ENCODE peak calls at places on chromosomes 7 and 10, in ten cellular contexts. One of them, this sample, is unnamed.

GRCh38 chr10:125843603-125844329 is 20.4 kb downstream of the BCCIP start:
- DNase-seq in left ventricle myocardium inferior: no peak
- DNase-seq in neural progenitor cell: no peak
- DNase-seq in psoas muscle: no peak
- DNase-seq in PC-3: no peak
- DNase-seq in HCT116: no peak
- DNase-seq in mammary epithelial cell: no peak
- DNase-seq in fibroblast of lung: peak; percentile 34
- DNase-seq in breast epithelium: no peak
- DNase-seq in endodermal cell: no peak
- DNase-seq in this sample: no peak

GRCh38 chr10:4533626-4534025 is 292.4 kb upstream of the AKR1E2 start:
- DNase-seq in PC-3: no peak
- DNase-seq in breast epithelium: no peak
- DNase-seq in endodermal cell: no peak
- DNase-seq in neural progenitor cell: no peak
- DNase-seq in mammary epithelial cell: peak; percentile 79
- DNase-seq in left ventricle myocardium inferior: no peak
- DNase-seq in psoas muscle: no peak
- DNase-seq in HCT116: no peak
- DNase-seq in fibroblast of lung: no peak
- DNase-seq in this sample: no peak

GRCh38 chr7:116316838-116317612 is 106.7 kb downstream of the TES start:
- DNase-seq in left ventricle myocardium inferior: peak; percentile 18
- DNase-seq in HCT116: peak; percentile 99
- DNase-seq in breast epithelium: no peak
- DNase-seq in fibroblast of lung: peak; percentile 100
- DNase-seq in endodermal cell: peak; percentile 53
- DNase-seq in psoas muscle: peak; percentile 16
- DNase-seq in mammary epithelial cell: peak; percentile 100
- DNase-seq in PC-3: peak; percentile 98
- DNase-seq in neural progenitor cell: peak; percentile 54
- DNase-seq in this sample: no peak

GRCh38 chr10:101932182-101932581 is 88.6 kb upstream of the KCNIP2 start:
- DNase-seq in breast epithelium: no peak
- DNase-seq in fibroblast of lung: no peak
- DNase-seq in psoas muscle: no peak
- DNase-seq in mammary epithelial cell: no peak
- DNase-seq in endodermal cell: no peak
- DNase-seq in HCT116: no peak
- DNase-seq in PC-3: no peak
- DNase-seq in left ventricle myocardium inferior: no peak
- DNase-seq in neural progenitor cell: no peak
- DNase-seq in this sample: no peak

GRCh38 chr10:69089638-69090599 is 2.0 kb downstream of the SRGN start:
- DNase-seq in breast epithelium: no peak
- DNase-seq in HCT116: no peak
- DNase-seq in left ventricle myocardium inferior: no peak
- DNase-seq in psoas muscle: no peak
- DNase-seq in fibroblast of lung: peak; percentile 57
- DNase-seq in PC-3: peak; percentile 63
- DNase-seq in endodermal cell: no peak
- DNase-seq in neural progenitor cell: no peak
- DNase-seq in mammary epithelial cell: no peak
- DNase-seq in this sample: no peak

GRCh38 chr10:93722550-93722949 is 20.2 kb upstream of the FRA10AC1 start:
- DNase-seq in breast epithelium: no peak
- DNase-seq in left ventricle myocardium inferior: no peak
- DNase-seq in HCT116: no peak
- DNase-seq in neural progenitor cell: no peak
- DNase-seq in fibroblast of lung: no peak
- DNase-seq in psoas muscle: no peak
- DNase-seq in PC-3: peak; percentile 70
- DNase-seq in mammary epithelial cell: peak; percentile 43
- DNase-seq in endodermal cell: no peak
- DNase-seq in this sample: no peak

GRCh38 chr7:91565499-91566331 is 301.5 kb downstream of the FZD1 start:
- DNase-seq in endodermal cell: no peak
- DNase-seq in mammary epithelial cell: no peak
- DNase-seq in PC-3: no peak
- DNase-seq in fibroblast of lung: peak; percentile 63
- DNase-seq in left ventricle myocardium inferior: no peak
- DNase-seq in HCT116: no peak
- DNase-seq in psoas muscle: peak; percentile 23
- DNase-seq in breast epithelium: peak; percentile 68
- DNase-seq in neural progenitor cell: no peak
- DNase-seq in this sample: peak; percentile 62

GRCh38 chr7:136870799-136871487 is 2.5 kb downstream of the CHRM2 start:
- DNase-seq in endodermal cell: peak; percentile 67
- DNase-seq in left ventricle myocardium inferior: peak; percentile 23
- DNase-seq in neural progenitor cell: peak; percentile 54
- DNase-seq in PC-3: no peak
- DNase-seq in psoas muscle: peak; percentile 11
- DNase-seq in HCT116: no peak
- DNase-seq in fibroblast of lung: peak; percentile 29
- DNase-seq in breast epithelium: no peak
- DNase-seq in mammary epithelial cell: no peak
- DNase-seq in this sample: no peak

GRCh38 chr10:61902448-61903183 is 1.1 kb downstream of the ARID5B start:
- DNase-seq in breast epithelium: peak; percentile 55
- DNase-seq in psoas muscle: no peak
- DNase-seq in left ventricle myocardium inferior: peak; percentile 18
- DNase-seq in fibroblast of lung: peak; percentile 71
- DNase-seq in neural progenitor cell: peak; percentile 65
- DNase-seq in HCT116: peak; percentile 51
- DNase-seq in PC-3: peak; percentile 95
- DNase-seq in mammary epithelial cell: peak; percentile 75
- DNase-seq in endodermal cell: peak; percentile 60
- DNase-seq in this sample: peak; percentile 89

GRCh38 chr10:99621454-99622246 is 1.4 kb upstream of the SLC25A28 start:
- DNase-seq in neural progenitor cell: no peak
- DNase-seq in HCT116: no peak
- DNase-seq in mammary epithelial cell: peak; percentile 94
- DNase-seq in breast epithelium: no peak
- DNase-seq in PC-3: no peak
- DNase-seq in left ventricle myocardium inferior: no peak
- DNase-seq in fibroblast of lung: no peak
- DNase-seq in psoas muscle: no peak
- DNase-seq in endodermal cell: no peak
- DNase-seq in this sample: no peak

GRCh38 chr10:91643700-91644099 is 10.8 kb upstream of the PPP1R3C start:
- DNase-seq in fibroblast of lung: no peak
- DNase-seq in HCT116: no peak
- DNase-seq in neural progenitor cell: peak; percentile 29
- DNase-seq in PC-3: peak; percentile 63
- DNase-seq in left ventricle myocardium inferior: no peak
- DNase-seq in psoas muscle: no peak
- DNase-seq in endodermal cell: peak; percentile 80
- DNase-seq in breast epithelium: no peak
- DNase-seq in mammary epithelial cell: peak; percentile 37
- DNase-seq in this sample: no peak

GRCh38 chr7:32256376-32256775 is 186.2 kb upstream of the PDE1C start:
- DNase-seq in left ventricle myocardium inferior: no peak
- DNase-seq in PC-3: no peak
- DNase-seq in psoas muscle: no peak
- DNase-seq in endodermal cell: no peak
- DNase-seq in fibroblast of lung: no peak
- DNase-seq in neural progenitor cell: no peak
- DNase-seq in breast epithelium: no peak
- DNase-seq in HCT116: no peak
- DNase-seq in mammary epithelial cell: no peak
- DNase-seq in this sample: no peak

GRCh38 chr10:132820056-132820455 is 34.1 kb upstream of the NKX6-2 start:
- DNase-seq in fibroblast of lung: no peak
- DNase-seq in left ventricle myocardium inferior: no peak
- DNase-seq in endodermal cell: peak; percentile 23
- DNase-seq in neural progenitor cell: no peak
- DNase-seq in HCT116: no peak
- DNase-seq in psoas muscle: no peak
- DNase-seq in PC-3: no peak
- DNase-seq in breast epithelium: no peak
- DNase-seq in mammary epithelial cell: no peak
- DNase-seq in this sample: no peak
- H3K36me3 ChIP-seq in fibroblast of lung: no peaks in the 10 kb centered on the region
- H3K36me3 ChIP-seq in left ventricle myocardium inferior: no peaks in the 10 kb centered on the region
- H3K36me3 ChIP-seq in endodermal cell: no peaks in the 10 kb centered on the region
- H3K36me3 ChIP-seq in neural progenitor cell: no peaks in the 10 kb centered on the region
- H3K36me3 ChIP-seq in HCT116: no peaks in the 10 kb centered on the region
- H3K36me3 ChIP-seq in psoas muscle: peaks cover 10% of the 10 kb centered on the region
- H3K36me3 ChIP-seq in PC-3: no peaks in the 10 kb centered on the region
- H3K36me3 ChIP-seq in breast epithelium: no peaks in the 10 kb centered on the region
- H3K36me3 ChIP-seq in mammary epithelial cell: no peaks in the 10 kb centered on the region
- H3K36me3 ChIP-seq in this sample: no peaks in the 10 kb centered on the region

GRCh38 chr10:79405221-79405994 is 40.0 kb downstream of the ZCCHC24 start:
- DNase-seq in HCT116: no peak
- DNase-seq in endodermal cell: peak; percentile 44
- DNase-seq in neural progenitor cell: no peak
- DNase-seq in fibroblast of lung: no peak
- DNase-seq in psoas muscle: no peak
- DNase-seq in mammary epithelial cell: no peak
- DNase-seq in breast epithelium: peak; percentile 51
- DNase-seq in left ventricle myocardium inferior: no peak
- DNase-seq in PC-3: no peak
- DNase-seq in this sample: peak; percentile 56
- H3K4me1 ChIP-seq in HCT116: no peaks in the 10 kb centered on the region
- H3K4me1 ChIP-seq in endodermal cell: peaks cover 9% of the 10 kb centered on the region
- H3K4me1 ChIP-seq in neural progenitor cell: peaks cover 32% of the 10 kb centered on the region
- H3K4me1 ChIP-seq in fibroblast of lung: peaks cover 75% of the 10 kb centered on the region
- H3K4me1 ChIP-seq in psoas muscle: peaks cover 100% of the 10 kb centered on the region
- H3K4me1 ChIP-seq in mammary epithelial cell: peaks cover 17% of the 10 kb centered on the region
- H3K4me1 ChIP-seq in breast epithelium: peaks cover 49% of the 10 kb centered on the region
- H3K4me1 ChIP-seq in left ventricle myocardium inferior: no peaks in the 10 kb centered on the region
- H3K4me1 ChIP-seq in PC-3: peaks cover 28% of the 10 kb centered on the region
- H3K4me1 ChIP-seq in this sample: peaks cover 72% of the 10 kb centered on the region

DNA sequence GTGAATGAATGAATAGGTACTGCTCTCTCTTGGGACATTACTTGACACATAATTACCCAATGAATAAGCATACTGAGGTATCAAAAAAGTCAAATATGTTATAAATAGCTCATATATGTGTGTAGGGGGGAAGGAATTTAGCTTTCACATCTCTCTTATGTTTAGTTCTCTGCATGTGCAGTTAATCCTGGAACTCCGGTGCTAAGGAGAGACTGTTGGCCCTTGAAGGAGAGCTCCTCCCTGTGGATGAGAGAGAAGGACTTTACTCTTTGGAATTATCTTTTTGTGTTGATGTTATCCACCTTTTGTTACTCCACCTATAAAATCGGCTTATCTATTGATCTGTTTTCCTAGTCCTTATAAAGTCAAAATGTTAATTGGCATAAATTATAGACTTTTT is 1.2 kb downstream of the CFTR start:
- DNase-seq in mammary epithelial cell: no peak
- DNase-seq in breast epithelium: no peak
- DNase-seq in PC-3: no peak
- DNase-seq in left ventricle myocardium inferior: no peak
- DNase-seq in endodermal cell: no peak
- DNase-seq in fibroblast of lung: no peak
- DNase-seq in psoas muscle: no peak
- DNase-seq in neural progenitor cell: peak; percentile 33
- DNase-seq in HCT116: no peak
- DNase-seq in this sample: no peak
- TF ChIP-seq CTCF in mammary epithelial cell: no peak
- TF ChIP-seq CTCF in breast epithelium: no peak
- TF ChIP-seq CTCF in PC-3: peak; percentile 27
- TF ChIP-seq CTCF in left ventricle myocardium inferior: peak; percentile 38
- TF ChIP-seq CTCF in endodermal cell: peak; percentile 47
- TF ChIP-seq CTCF in fibroblast of lung: peak; percentile 16
- TF ChIP-seq CTCF in psoas muscle: no peak
- TF ChIP-seq CTCF in neural progenitor cell: peak; percentile 37
- TF ChIP-seq CTCF in HCT116: peak; percentile 8
- TF ChIP-seq CTCF in this sample: no peak

GRCh38 chr7:1402110-1402790 is 57.0 kb downstream of the MICALL2 start:
- DNase-seq in endodermal cell: no peak
- DNase-seq in psoas muscle: peak; percentile 4
- DNase-seq in left ventricle myocardium inferior: no peak
- DNase-seq in neural progenitor cell: no peak
- DNase-seq in mammary epithelial cell: no peak
- DNase-seq in HCT116: no peak
- DNase-seq in fibroblast of lung: no peak
- DNase-seq in breast epithelium: no peak
- DNase-seq in PC-3: no peak
- DNase-seq in this sample: no peak
- H3K36me3 ChIP-seq in endodermal cell: no peaks in the 10 kb centered on the region
- H3K36me3 ChIP-seq in psoas muscle: no peaks in the 10 kb centered on the region
- H3K36me3 ChIP-seq in left ventricle myocardium inferior: no peaks in the 10 kb centered on the region
- H3K36me3 ChIP-seq in neural progenitor cell: no peaks in the 10 kb centered on the region
- H3K36me3 ChIP-seq in mammary epithelial cell: no peaks in the 10 kb centered on the region
- H3K36me3 ChIP-seq in HCT116: no peaks in the 10 kb centered on the region
- H3K36me3 ChIP-seq in fibroblast of lung: no peaks in the 10 kb centered on the region
- H3K36me3 ChIP-seq in breast epithelium: no peaks in the 10 kb centered on the region
- H3K36me3 ChIP-seq in PC-3: no peaks in the 10 kb centered on the region
- H3K36me3 ChIP-seq in this sample: no peaks in the 10 kb centered on the region

GRCh38 chr7:1569016-1569415 is 816 bp downstream of the PSMG3 start:
- DNase-seq in psoas muscle: no peak
- DNase-seq in mammary epithelial cell: peak; percentile 36
- DNase-seq in HCT116: no peak
- DNase-seq in endodermal cell: no peak
- DNase-seq in neural progenitor cell: no peak
- DNase-seq in PC-3: peak; percentile 62
- DNase-seq in left ventricle myocardium inferior: no peak
- DNase-seq in breast epithelium: no peak
- DNase-seq in fibroblast of lung: peak; percentile 68
- DNase-seq in this sample: no peak
- H3K4me1 ChIP-seq in psoas muscle: peaks cover 34% of the 10 kb centered on the region
- H3K4me1 ChIP-seq in mammary epithelial cell: peaks cover 32% of the 10 kb centered on the region
- H3K4me1 ChIP-seq in HCT116: peaks cover 47% of the 10 kb centered on the region
- H3K4me1 ChIP-seq in endodermal cell: peaks cover 4% of the 10 kb centered on the region
- H3K4me1 ChIP-seq in neural progenitor cell: peaks cover 3% of the 10 kb centered on the region
- H3K4me1 ChIP-seq in PC-3: peaks cover 46% of the 10 kb centered on the region
- H3K4me1 ChIP-seq in left ventricle myocardium inferior: peaks cover 48% of the 10 kb centered on the region
- H3K4me1 ChIP-seq in breast epithelium: peaks cover 7% of the 10 kb centered on the region
- H3K4me1 ChIP-seq in fibroblast of lung: peaks cover 14% of the 10 kb centered on the region
- H3K4me1 ChIP-seq in this sample: peaks cover 69% of the 10 kb centered on the region